ENCODE peak calls at places on chromosome 3, in four cellular contexts. D, E, N and F are unnamed samples.

GRCh38 chr3:108089544-108089943 is 1.3 kb downstream of the CD47 start:
- DNase-seq in D (no peak), E (no peak), N (no peak), F (no peak)

GRCh38 chr3:194265505-194265892 is 85.6 kb downstream of the CPN2 start:
- DNase-seq in D (peak; percentile 53), E (peak; percentile 94), N (no peak), F (peak; percentile 86)

GRCh38 chr3:157231071-157231470 is 71.1 kb upstream of the CCNL1 start:
- DNase-seq in D (no peak), E (no peak), N (no peak), F (no peak)

GRCh38 chr3:122458992-122459391 is 43.1 kb upstream of the WDR5B start:
- DNase-seq in D (peak; percentile 29), E (no peak), N (no peak), F (no peak)

GRCh38 chr3:171481011-171481410 is 20.8 kb upstream of the TNIK start:
- DNase-seq in D (no peak), E (no peak), N (no peak), F (no peak)

GRCh38 chr3:158532099-158532734 is 38.8 kb upstream of the MLF1 start:
- DNase-seq in D (peak; percentile 35), E (no peak), N (no peak), F (no peak)

GRCh38 chr3:16508591-16508995 is 4.9 kb downstream of the RFTN1 start:
- DNase-seq in D (no peak), E (no peak), N (no peak), F (no peak)

GRCh38 chr3:188284455-188285212 is 130.7 kb downstream of the LPP start:
- DNase-seq in D (no peak), E (no peak), N (no peak), F (no peak)

GRCh38 chr3:43248194-43248593 is 38.1 kb upstream of the SNRK start:
- DNase-seq in D (no peak), E (no peak), N (no peak), F (no peak)

GRCh38 chr3:173066044-173066679 is 74.9 kb downstream of the SPATA16 start:
- DNase-seq in D (peak; percentile 24), E (peak; percentile 32), N (no peak), F (no peak)

GRCh38 chr3:155730843-155731242 is 14.0 kb downstream of the PLCH1 start:
- DNase-seq in D (no peak), E (no peak), N (no peak), F (no peak)

GRCh38 chr3:30544811-30545210 is 61.6 kb upstream of the TGFBR2 start:
- DNase-seq in D (peak; percentile 90), E (no peak), N (no peak), F (no peak)

GRCh38 chr3:143847787-143848631 is at the start of gene SLC9A9:
- DNase-seq in D (peak; percentile 49), E (peak; percentile 19), N (peak; percentile 19), F (peak; percentile 26)

GRCh38 chr3:149115114-149115513 is 14.3 kb upstream of the HPS3 start:
- DNase-seq in D (no peak), E (no peak), N (no peak), F (no peak)

GRCh38 chr3:31813197-31813596 is 167.9 kb downstream of the OSBPL10 start:
- DNase-seq in D (no peak), E (no peak), N (no peak), F (no peak)

GRCh38 chr3:194089357-194090177 is 46.4 kb upstream of the HES1 start:
- DNase-seq in D (peak; percentile 84), E (peak; percentile 81), N (no peak), F (peak; percentile 82)

GRCh38 chr3:196412704-196413103 is 19.5 kb downstream of the UBXN7 start:
- DNase-seq in D (no peak), E (no peak), N (no peak), F (no peak)

GRCh38 chr3:41808152-41808551 is 153.8 kb downstream of the ULK4 start:
- DNase-seq in D (peak; percentile 26), E (no peak), N (no peak), F (no peak)

GRCh38 chr3:26535151-26535550 is 87.4 kb upstream of the LRRC3B start:
- DNase-seq in D (no peak), E (no peak), N (no peak), F (no peak)

GRCh38 chr3:143166376-143166775 is 46.8 kb downstream of the CHST2 start:
- DNase-seq in D (no peak), E (no peak), N (no peak), F (no peak)